ENCODE peak calls at places on chromosomes 7 and 10, in seven cellular contexts. E is esophagus squamous epithelium, D is A549, Q is Peyer's patch, C is fibroblast of lung, R is thyroid gland, Z is heart left ventricle. G is an unnamed sample.
A peak's percentile ranks its signal among the peaks of the same experiment; 100 is the strongest.

GRCh38 chr7:84924341-84924740 is 262.5 kb downstream of the SEMA3D start:
- DNase-seq in E (no peak), D (no peak), Q (no peak), C (no peak), R (no peak), Z (no peak), G (no peak)

GRCh38 chr7:4270941-4271715 is 411.0 kb upstream of the FOXK1 start:
- DNase-seq in E (no peak), D (no peak), Q (no peak), C (no peak), R (no peak), Z (no peak), G (no peak)

GRCh38 chr10:70137135-70137534 is 4.5 kb upstream of the AIFM2 start:
- DNase-seq in E (no peak), D (no peak), Q (no peak), C (no peak), R (no peak), Z (no peak), G (no peak)

GRCh38 chr7:603152-603941 is 83.7 kb upstream of the PDGFA start:
- DNase-seq in E (no peak), D (no peak), Q (no peak), C (no peak), R (no peak), Z (no peak), G (no peak)

GRCh38 chr10:119022846-119023552 is 6.5 kb upstream of the NANOS1 start:
- DNase-seq in E (no peak), D (no peak), Q (no peak), C (peak; percentile 69), R (no peak), Z (no peak), G (no peak)

GRCh38 chr10:80504158-80504811 is 33.4 kb upstream of the SH2D4B start:
- DNase-seq in E (no peak), D (no peak), Q (no peak), C (no peak), R (peak; percentile 42), Z (no peak), G (no peak)

GRCh38 chr10:95268438-95268837 is 22.4 kb downstream of the PDLIM1 start:
- DNase-seq in E (no peak), D (no peak), Q (no peak), C (peak; percentile 87), R (peak; percentile 19), Z (peak; percentile 77), G (no peak)

GRCh38 chr10:117136391-117136975 is 1.6 kb downstream of the VAX1 start:
- DNase-seq in E (no peak), D (no peak), Q (no peak), C (no peak), R (no peak), Z (no peak), G (no peak)

GRCh38 chr7:147909712-147910111 is 680.9 kb upstream of the C7orf33 start:
- DNase-seq in E (no peak), D (no peak), Q (no peak), C (no peak), R (no peak), Z (no peak), G (no peak)

GRCh38 chr10:133276435-133277201 is at the start of gene ADAM8:
- DNase-seq in E (no peak), D (no peak), Q (peak; percentile 77), C (no peak), R (peak; percentile 74), Z (no peak), G (no peak)

GRCh38 chr7:81499262-81500116 is 270.4 kb downstream of the HGF start:
- DNase-seq in E (no peak), D (peak; percentile 93), Q (no peak), C (peak; percentile 73), R (no peak), Z (peak; percentile 22), G (peak; percentile 72)

GRCh38 chr10:17375936-17376584 is 78.3 kb downstream of the ST8SIA6 start:
- DNase-seq in E (no peak), D (peak; percentile 36), Q (no peak), C (no peak), R (no peak), Z (no peak), G (no peak)

GRCh38 chr10:7561216-7561893 is 105.4 kb downstream of the ITIH5 start:
- DNase-seq in E (no peak), D (no peak), Q (no peak), C (peak; percentile 42), R (no peak), Z (peak; percentile 79), G (no peak)

GRCh38 chr10:96984512-96985225 is 152.6 kb downstream of the LCOR start:
- DNase-seq in E (no peak), D (no peak), Q (no peak), C (no peak), R (no peak), Z (no peak), G (no peak)

GRCh38 chr7:127618042-127618441 is at the start of gene PAX4:
- DNase-seq in E (no peak), D (no peak), Q (no peak), C (no peak), R (no peak), Z (no peak), G (no peak)

DNA sequence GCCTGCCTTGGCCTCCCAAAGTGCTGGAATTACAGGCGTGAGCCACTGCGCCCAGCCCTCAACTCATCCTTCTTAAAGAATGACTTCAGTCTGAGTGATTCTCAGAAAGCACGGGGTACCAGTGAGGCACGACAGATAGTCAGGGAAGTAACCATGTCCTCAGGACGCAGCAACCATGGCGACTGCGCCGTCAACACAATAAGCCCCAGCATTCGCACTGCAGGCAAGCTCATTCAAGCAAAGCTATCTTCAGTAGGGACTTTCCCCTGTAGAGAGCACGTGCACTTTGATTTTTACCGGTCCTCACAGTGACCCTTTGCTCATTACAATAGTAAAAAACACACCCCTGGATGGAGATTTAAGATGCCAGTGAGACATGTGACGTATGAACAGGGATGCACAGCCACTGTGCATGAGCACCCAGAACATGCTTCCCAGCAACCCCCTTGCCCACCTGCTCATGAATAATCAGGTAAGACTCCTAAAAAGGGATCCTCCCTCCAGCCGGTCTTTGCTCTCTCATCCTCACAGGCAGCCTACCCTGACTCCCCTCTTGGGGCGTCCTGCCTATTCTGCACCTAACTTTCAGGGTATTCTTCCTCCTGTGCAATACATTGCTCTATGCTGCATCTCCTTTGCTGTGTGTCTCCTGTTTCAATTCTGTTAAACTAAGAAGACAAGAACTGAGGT is 9.1 kb downstream of the WDR86 start:
- DNase-seq in E (no peak), D (no peak), Q (peak; percentile 59), C (no peak), R (no peak), Z (no peak), G (no peak)
- H3K4me3 ChIP-seq in E (no peak overlapping the region), D (no peak overlapping the region), Q (no peak overlapping the region), C (no peak overlapping the region), R (no peak overlapping the region), Z (no peak overlapping the region), G (no peak overlapping the region)

DNA sequence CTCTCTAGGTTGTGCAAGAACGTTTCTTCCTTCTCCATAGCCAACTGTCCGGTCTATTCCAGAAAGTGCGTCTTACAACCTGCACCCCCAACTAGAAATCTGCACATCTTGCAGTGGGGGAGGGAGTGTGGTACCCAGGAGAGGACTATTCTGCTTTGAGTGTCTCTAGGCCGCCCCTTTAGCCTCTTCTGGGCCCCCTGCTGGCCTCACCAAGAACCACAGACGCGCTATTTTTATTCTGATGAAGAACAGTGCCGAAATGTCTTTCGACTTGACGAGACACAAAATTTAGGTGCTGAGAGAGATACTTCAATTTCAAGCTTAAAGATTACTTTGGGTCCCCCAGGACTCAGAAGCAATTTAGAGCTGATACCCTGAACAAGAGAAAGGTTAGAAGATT is 1.0 kb downstream of the CNPY1 start:
- DNase-seq in E (no peak), D (no peak), Q (no peak), C (no peak), R (no peak), Z (no peak), G (no peak)
- TF ChIP-seq CTCF in E (no peak), D (peak; percentile 21), Q (no peak), C (no peak), R (no peak), Z (no peak), G (no peak)

GRCh38 chr7:111510062-111510461 is 52.2 kb downstream of the IMMP2L start:
- DNase-seq in E (no peak), D (no peak), Q (no peak), C (no peak), R (no peak), Z (no peak), G (no peak)

GRCh38 chr7:111511845-111512244 is 50.4 kb downstream of the IMMP2L start:
- DNase-seq in E (no peak), D (no peak), Q (no peak), C (no peak), R (no peak), Z (no peak), G (no peak)

GRCh38 chr7:111510584-111511378 is 51.5 kb downstream of the IMMP2L start:
- DNase-seq in E (no peak), D (no peak), Q (no peak), C (no peak), R (no peak), Z (no peak), G (no peak)

GRCh38 chr7:111509298-111509697 is 53.0 kb downstream of the IMMP2L start:
- DNase-seq in E (no peak), D (no peak), Q (no peak), C (no peak), R (no peak), Z (no peak), G (no peak)

DNA sequence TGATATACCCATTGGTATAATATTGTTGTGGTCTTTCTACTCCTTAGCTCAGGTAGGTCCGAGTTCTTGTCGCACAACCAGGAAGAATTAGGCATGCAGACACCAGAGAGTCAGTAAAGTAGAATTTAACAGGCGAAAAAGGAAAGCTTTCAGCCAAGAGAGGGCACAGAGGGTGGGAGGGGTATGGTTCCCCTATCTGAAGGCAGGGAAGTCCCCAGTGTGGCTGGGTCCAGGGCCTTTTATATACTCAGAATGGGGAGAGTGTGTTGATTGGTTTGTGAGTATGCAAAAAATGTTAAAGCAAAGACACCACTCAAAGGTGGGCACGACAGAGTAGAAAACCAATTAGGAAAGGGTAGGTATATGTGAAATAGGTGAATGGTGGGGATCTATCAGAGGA is 53.9 kb downstream of the IMMP2L start:
- DNase-seq in E (no peak), D (no peak), Q (no peak), C (no peak), R (no peak), Z (no peak), G (no peak)
- H3K27ac ChIP-seq in E (no peak overlapping the region), D (peak overlapping the region; percentile 50), Q (no peak overlapping the region), C (no peak overlapping the region), R (no peak overlapping the region), Z (no peak overlapping the region), G (no peak overlapping the region)

DNA sequence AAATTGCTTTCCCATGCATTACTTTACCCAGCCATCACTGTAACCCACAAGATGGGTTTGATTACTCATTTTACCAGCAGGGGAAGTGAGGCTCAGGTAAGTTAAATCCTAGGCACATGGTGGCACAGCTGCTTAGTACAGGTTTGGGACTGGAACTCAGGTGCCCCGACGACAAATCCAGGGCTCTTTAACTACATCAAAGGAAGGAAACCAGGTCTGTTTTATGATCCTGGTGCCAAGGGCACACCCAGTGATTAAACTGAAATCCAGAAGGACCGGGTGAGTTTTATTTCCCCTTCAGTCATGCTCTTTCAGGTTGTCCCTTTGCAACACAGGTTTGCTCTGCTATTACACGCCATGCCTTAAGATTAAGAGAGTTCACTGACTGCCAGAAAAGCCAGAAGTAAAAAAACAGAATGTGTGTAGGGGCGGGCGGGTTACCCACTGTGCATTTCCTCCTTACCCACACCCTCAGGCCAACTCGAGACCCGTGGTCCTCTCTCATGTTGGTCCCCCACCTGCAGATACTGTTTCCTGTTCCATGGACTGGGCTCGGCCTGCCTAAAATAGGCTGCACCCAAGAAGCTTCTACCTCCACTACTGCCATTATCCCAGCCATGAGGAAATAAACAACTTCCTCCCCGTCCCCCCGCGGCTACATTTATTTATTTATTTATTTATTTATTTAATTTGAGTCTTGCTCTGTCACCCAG is 55.2 kb upstream of the KDM7A start:
- DNase-seq in E (no peak), D (no peak), Q (peak; percentile 60), C (no peak), R (no peak), Z (no peak), G (no peak)
- H3K4me3 ChIP-seq in E (peak overlapping the region; percentile 49), D (peak overlapping the region; percentile 57), Q (peak overlapping the region; percentile 75), C (no peak overlapping the region), R (no peak overlapping the region), Z (peak overlapping the region; percentile 16), G (no peak overlapping the region)

G was measured in AG04450.